ENCODE peak calls at places on chromosomes 11 and 22, in four cellular contexts. One of them, this sample, is unnamed. For H3K9me3, the result is how much of the 10 kb centered on the place peaks cover.

GRCh38 chr11:112212710-112213109 is 13.5 kb upstream of the PTS start:
- DNase-seq in heart left ventricle: no peak
- DNase-seq in IMR-90: no peak
- DNase-seq in mesenchymal stem cell: peak
- DNase-seq in this sample: no peak

GRCh38 chr11:15688351-15688792 is 573.6 kb downstream of the INSC start:
- DNase-seq in heart left ventricle: peak
- DNase-seq in IMR-90: peak
- DNase-seq in mesenchymal stem cell: peak
- DNase-seq in this sample: peak

GRCh38 chr11:26199341-26199740 is 132.6 kb upstream of the ANO3 start:
- DNase-seq in heart left ventricle: no peak
- DNase-seq in IMR-90: peak
- DNase-seq in mesenchymal stem cell: no peak
- DNase-seq in this sample: no peak

GRCh38 chr11:96073536-96073935 is 149.6 kb upstream of the MTMR2 start:
- DNase-seq in heart left ventricle: no peak
- DNase-seq in IMR-90: no peak
- DNase-seq in mesenchymal stem cell: no peak
- DNase-seq in this sample: no peak

GRCh38 chr11:111456086-111456858 is 55.9 kb downstream of the BTG4 start:
- DNase-seq in heart left ventricle: no peak
- DNase-seq in IMR-90: no peak
- DNase-seq in mesenchymal stem cell: no peak
- DNase-seq in this sample: no peak

GRCh38 chr11:8373519-8374432 is 110.1 kb upstream of the LMO1 start:
- DNase-seq in heart left ventricle: no peak
- DNase-seq in IMR-90: no peak
- DNase-seq in mesenchymal stem cell: no peak
- DNase-seq in this sample: no peak

GRCh38 chr11:95524328-95525036 is 265.1 kb downstream of the FAM76B start:
- DNase-seq in heart left ventricle: no peak
- DNase-seq in IMR-90: no peak
- DNase-seq in mesenchymal stem cell: no peak
- DNase-seq in this sample: no peak

GRCh38 chr11:117328414-117329010 is 858 bp downstream of the CEP164 start:
- DNase-seq in heart left ventricle: no peak
- DNase-seq in IMR-90: peak
- DNase-seq in mesenchymal stem cell: peak
- DNase-seq in this sample: no peak

GRCh38 chr22:40654522-40655167 is 18.1 kb upstream of the MRTFA start:
- DNase-seq in heart left ventricle: peak
- DNase-seq in IMR-90: peak
- DNase-seq in mesenchymal stem cell: peak
- DNase-seq in this sample: peak

GRCh38 chr22:23305922-23306374 is 125.6 kb downstream of the BCR start:
- DNase-seq in heart left ventricle: peak
- DNase-seq in IMR-90: peak
- DNase-seq in mesenchymal stem cell: peak
- DNase-seq in this sample: no peak

GRCh38 chr11:25423436-25424184 is 908.3 kb upstream of the ANO3 start:
- DNase-seq in heart left ventricle: no peak
- DNase-seq in IMR-90: peak
- DNase-seq in mesenchymal stem cell: peak
- DNase-seq in this sample: no peak

GRCh38 chr11:34680206-34680605 is 59.3 kb downstream of the EHF start:
- DNase-seq in heart left ventricle: no peak
- DNase-seq in IMR-90: peak
- DNase-seq in mesenchymal stem cell: no peak
- DNase-seq in this sample: peak

GRCh38 chr11:130181295-130182272 is 22.0 kb downstream of the ST14 start:
- DNase-seq in heart left ventricle: no peak
- DNase-seq in IMR-90: peak
- DNase-seq in mesenchymal stem cell: peak
- DNase-seq in this sample: peak

GRCh38 chr11:114479331-114479730 is 40.1 kb downstream of the REXO2 start:
- DNase-seq in heart left ventricle: no peak
- DNase-seq in IMR-90: peak
- DNase-seq in mesenchymal stem cell: peak
- DNase-seq in this sample: no peak

GRCh38 chr22:40414838-40415505 is 44.6 kb downstream of the SGSM3 start:
- DNase-seq in heart left ventricle: no peak
- DNase-seq in IMR-90: no peak
- DNase-seq in mesenchymal stem cell: no peak
- DNase-seq in this sample: no peak

GRCh38 chr11:118529584-118530175 is 1.3 kb upstream of the TMEM25 start:
- DNase-seq in heart left ventricle: no peak
- DNase-seq in IMR-90: no peak
- DNase-seq in mesenchymal stem cell: no peak
- DNase-seq in this sample: no peak

GRCh38 chr11:1042626-1043562 is 6.4 kb upstream of the MUC6 start:
- DNase-seq in heart left ventricle: peak
- DNase-seq in IMR-90: no peak
- DNase-seq in mesenchymal stem cell: no peak
- DNase-seq in this sample: no peak

GRCh38 chr22:45210174-45210573 is 30.5 kb downstream of the KIAA0930 start:
- DNase-seq in heart left ventricle: no peak
- DNase-seq in IMR-90: no peak
- DNase-seq in mesenchymal stem cell: no peak
- DNase-seq in this sample: no peak

GRCh38 chr11:133029096-133029495 is 503.2 kb downstream of the OPCML start:
- DNase-seq in heart left ventricle: no peak
- DNase-seq in IMR-90: no peak
- DNase-seq in mesenchymal stem cell: no peak
- DNase-seq in this sample: no peak

GRCh38 chr11:71425851-71426250 is 22.3 kb downstream of the DHCR7 start:
- DNase-seq in heart left ventricle: no peak
- DNase-seq in IMR-90: no peak
- DNase-seq in mesenchymal stem cell: no peak
- DNase-seq in this sample: no peak

GRCh38 chr11:134275534-134276395 is at the start of gene GLB1L3:
- DNase-seq in heart left ventricle: no peak
- DNase-seq in IMR-90: no peak
- DNase-seq in mesenchymal stem cell: peak
- DNase-seq in this sample: peak

GRCh38 chr22:50274311-50274710 is 4.1 kb upstream of the MAPK11 start:
- DNase-seq in heart left ventricle: no peak
- DNase-seq in IMR-90: peak
- DNase-seq in mesenchymal stem cell: peak
- DNase-seq in this sample: peak

GRCh38 chr22:45597460-45598192 is 74.0 kb upstream of the ATXN10 start:
- DNase-seq in heart left ventricle: no peak
- DNase-seq in IMR-90: no peak
- DNase-seq in mesenchymal stem cell: no peak
- DNase-seq in this sample: no peak

GRCh38 chr11:16607675-16608644 is 130.5 kb upstream of the C11orf58 start:
- DNase-seq in heart left ventricle: peak
- DNase-seq in IMR-90: peak
- DNase-seq in mesenchymal stem cell: peak
- DNase-seq in this sample: peak

GRCh38 chr11:132123449-132123848 is 753.0 kb downstream of the NTM start:
- DNase-seq in heart left ventricle: no peak
- DNase-seq in IMR-90: no peak
- DNase-seq in mesenchymal stem cell: no peak
- DNase-seq in this sample: no peak

GRCh38 chr11:112582366-112582765 is 321.7 kb upstream of the PLET1 start:
- DNase-seq in heart left ventricle: no peak
- DNase-seq in IMR-90: no peak
- DNase-seq in mesenchymal stem cell: no peak
- DNase-seq in this sample: no peak

GRCh38 chr11:5004429-5005274 is 10.0 kb downstream of the OR51L1 start:
- DNase-seq in heart left ventricle: peak
- DNase-seq in IMR-90: peak
- DNase-seq in mesenchymal stem cell: peak
- DNase-seq in this sample: peak

GRCh38 chr11:73162196-73162740 is 20.1 kb upstream of the FCHSD2 start:
- DNase-seq in heart left ventricle: no peak
- DNase-seq in IMR-90: no peak
- DNase-seq in mesenchymal stem cell: no peak
- DNase-seq in this sample: no peak

GRCh38 chr11:13644997-13645667 is 23.3 kb upstream of the FAR1 start:
- DNase-seq in heart left ventricle: no peak
- DNase-seq in IMR-90: no peak
- DNase-seq in mesenchymal stem cell: no peak
- DNase-seq in this sample: no peak

GRCh38 chr22:27844656-27845602 is 43.4 kb upstream of the MN1 start:
- DNase-seq in heart left ventricle: no peak
- DNase-seq in IMR-90: no peak
- DNase-seq in mesenchymal stem cell: no peak
- DNase-seq in this sample: no peak

GRCh38 chr11:125603207-125603606 is 10.6 kb downstream of the STT3A start:
- DNase-seq in heart left ventricle: no peak
- DNase-seq in IMR-90: peak
- DNase-seq in mesenchymal stem cell: no peak
- DNase-seq in this sample: no peak

GRCh38 chr11:13462311-13462927 is 603 bp downstream of the BTBD10 start:
- DNase-seq in heart left ventricle: no peak
- DNase-seq in IMR-90: peak
- DNase-seq in mesenchymal stem cell: peak
- DNase-seq in this sample: peak

GRCh38 chr11:128830290-128830813 is 36.7 kb downstream of the KCNJ1 start:
- DNase-seq in heart left ventricle: no peak
- DNase-seq in IMR-90: no peak
- DNase-seq in mesenchymal stem cell: peak
- DNase-seq in this sample: no peak

GRCh38 chr22:45968003-45968650 is 8.8 kb downstream of the WNT7B start:
- DNase-seq in heart left ventricle: no peak
- DNase-seq in IMR-90: peak
- DNase-seq in mesenchymal stem cell: peak
- DNase-seq in this sample: peak

GRCh38 chr11:122711831-122712378 is 56.4 kb downstream of the UBASH3B start:
- DNase-seq in heart left ventricle: no peak
- DNase-seq in IMR-90: no peak
- DNase-seq in mesenchymal stem cell: peak
- DNase-seq in this sample: peak

GRCh38 chr22:43750751-43751150 is 61.4 kb downstream of the EFCAB6 start:
- DNase-seq in heart left ventricle: no peak
- DNase-seq in IMR-90: no peak
- DNase-seq in mesenchymal stem cell: no peak
- DNase-seq in this sample: no peak

GRCh38 chr22:20020533-20021195 is at the start of gene TANGO2:
- DNase-seq in heart left ventricle: peak
- DNase-seq in IMR-90: peak
- DNase-seq in mesenchymal stem cell: peak
- DNase-seq in this sample: peak

GRCh38 chr11:126318642-126319373 is 14.9 kb downstream of the DCPS start:
- DNase-seq in heart left ventricle: no peak
- DNase-seq in IMR-90: peak
- DNase-seq in mesenchymal stem cell: peak
- DNase-seq in this sample: peak

GRCh38 chr11:101915811-101916291 is 471 bp downstream of the ANGPTL5 start:
- DNase-seq in heart left ventricle: no peak
- DNase-seq in IMR-90: peak
- DNase-seq in mesenchymal stem cell: peak
- DNase-seq in this sample: no peak

GRCh38 chr11:66336234-66337102 is at the start of gene RIN1:
- DNase-seq in heart left ventricle: peak
- DNase-seq in IMR-90: peak
- DNase-seq in mesenchymal stem cell: peak
- DNase-seq in this sample: peak
- H3K4me3 ChIP-seq in heart left ventricle: peak
- H3K4me3 ChIP-seq in IMR-90: peak
- H3K4me3 ChIP-seq in mesenchymal stem cell: peak
- H3K4me3 ChIP-seq in this sample: peak

GRCh38 chr11:2446590-2447252 is 1.9 kb downstream of the KCNQ1 start:
- DNase-seq in heart left ventricle: peak
- DNase-seq in IMR-90: no peak
- DNase-seq in mesenchymal stem cell: no peak
- DNase-seq in this sample: no peak
- H3K9me3 ChIP-seq in heart left ventricle: under half
- H3K9me3 ChIP-seq in IMR-90: under half
- H3K9me3 ChIP-seq in mesenchymal stem cell: under half
- H3K9me3 ChIP-seq in this sample: under half

GRCh38 chr11:64019106-64020031 is 16.4 kb upstream of the FLRT1 start:
- DNase-seq in heart left ventricle: peak
- DNase-seq in IMR-90: no peak
- DNase-seq in mesenchymal stem cell: no peak
- DNase-seq in this sample: no peak
- H3K4me3 ChIP-seq in heart left ventricle: no peak
- H3K4me3 ChIP-seq in IMR-90: no peak
- H3K4me3 ChIP-seq in mesenchymal stem cell: no peak
- H3K4me3 ChIP-seq in this sample: no peak

GRCh38 chr22:49151256-49152131 is 676.2 kb downstream of the BRD1 start:
- DNase-seq in heart left ventricle: peak
- DNase-seq in IMR-90: no peak
- DNase-seq in mesenchymal stem cell: no peak
- DNase-seq in this sample: no peak
- H3K9me3 ChIP-seq in heart left ventricle: under half
- H3K9me3 ChIP-seq in IMR-90: half or more
- H3K9me3 ChIP-seq in mesenchymal stem cell: under half
- H3K9me3 ChIP-seq in this sample: under half

DNA sequence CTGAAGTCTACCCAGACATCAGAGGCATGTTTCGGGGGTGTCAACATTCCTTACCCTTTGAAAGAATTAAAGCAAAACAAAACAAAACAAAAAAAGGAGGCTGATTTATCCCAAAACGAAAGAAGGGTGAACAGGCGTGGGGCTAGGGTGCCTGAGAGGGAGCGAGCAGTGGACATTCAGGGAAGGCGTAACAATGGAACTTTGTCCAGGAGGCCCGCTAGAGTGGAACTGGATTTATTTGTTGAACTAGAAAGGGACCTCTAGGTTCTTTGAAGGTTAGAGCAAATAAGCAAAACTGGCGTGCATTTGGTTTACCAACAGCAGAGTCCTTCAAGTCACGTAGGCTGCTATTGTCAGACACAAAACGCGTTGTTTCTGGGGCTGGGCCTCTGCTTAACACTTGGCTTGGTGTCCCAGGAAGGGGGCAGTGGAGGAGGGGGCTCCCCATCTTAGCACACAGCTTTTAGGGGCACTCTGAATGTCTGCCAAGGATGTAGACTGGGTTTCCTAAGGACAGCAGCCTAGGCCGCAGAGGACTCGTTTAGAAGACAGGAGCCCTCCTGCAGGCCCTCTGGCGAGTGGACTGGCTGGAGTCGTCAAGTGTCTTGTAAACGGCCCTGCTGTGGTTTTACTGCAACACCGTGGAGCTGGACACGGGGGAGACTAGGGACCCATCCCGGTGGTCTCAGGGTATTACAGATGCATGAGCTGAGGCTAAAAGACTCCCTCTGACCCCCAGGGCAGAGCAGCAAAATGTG is 203.7 kb upstream of the SORL1-AS1 start:
- DNase-seq in heart left ventricle: no peak
- DNase-seq in IMR-90: no peak
- DNase-seq in mesenchymal stem cell: no peak
- DNase-seq in this sample: no peak
- H3K4me3 ChIP-seq in heart left ventricle: no peak
- H3K4me3 ChIP-seq in IMR-90: peak
- H3K4me3 ChIP-seq in mesenchymal stem cell: peak
- H3K4me3 ChIP-seq in this sample: peak

GRCh38 chr22:17978027-17978426 is 46.3 kb downstream of the MICAL3 start:
- DNase-seq in heart left ventricle: no peak
- DNase-seq in IMR-90: no peak
- DNase-seq in mesenchymal stem cell: no peak
- DNase-seq in this sample: no peak
- H3K9me3 ChIP-seq in heart left ventricle: under half
- H3K9me3 ChIP-seq in IMR-90: under half
- H3K9me3 ChIP-seq in mesenchymal stem cell: under half
- H3K9me3 ChIP-seq in this sample: under half

This sample was measured in MG63.